ENCODE peak calls at places on chromosomes 3 and 15, in six cellular contexts. V is NCI-H345, G is left lung, T is OCI-LY7, X is neural progenitor cell, L is pons. E is an unnamed sample.
A peak's percentile ranks its signal among the peaks of the same experiment; 100 is the strongest.

GRCh38 chr3:51799879-51800757 is 21.1 kb upstream of the IQCF6 start:
- DNase-seq in L (peak; percentile 56), V (peak; percentile 20), G (no peak), T (peak; percentile 62), X (peak; percentile 84), E (peak; percentile 21)

GRCh38 chr3:8793242-8793641 is 23.8 kb upstream of the OXTR start:
- DNase-seq in G (no peak), L (no peak), V (no peak), X (no peak), T (no peak), E (no peak)

GRCh38 chr3:11637901-11638668 is 5.6 kb downstream of the VGLL4 start:
- DNase-seq in T (no peak), G (no peak), L (no peak), V (no peak), X (no peak), E (no peak)

GRCh38 chr3:157746391-157746790 is 243.2 kb upstream of the VEPH1 start:
- DNase-seq in G (no peak), T (no peak), L (no peak), X (no peak), V (no peak), E (no peak)

GRCh38 chr3:123405936-123406510 is 42.9 kb downstream of the ADCY5 start:
- DNase-seq in X (no peak), V (no peak), L (no peak), G (no peak), T (no peak), E (no peak)

GRCh38 chr3:194504146-194504545 is 17.3 kb upstream of the ATP13A3 start:
- DNase-seq in L (no peak), V (no peak), X (no peak), T (no peak), G (no peak), E (no peak)

GRCh38 chr15:94203321-94203720 is 28.0 kb upstream of the MCTP2 start:
- DNase-seq in L (no peak), V (no peak), G (no peak), T (no peak), X (no peak), E (no peak)

GRCh38 chr3:75001330-75001729 is 386.9 kb upstream of the CNTN3 start:
- DNase-seq in G (no peak), X (no peak), T (no peak), L (peak; percentile 36), V (peak; percentile 1), E (no peak)

GRCh38 chr3:187743195-187744141 is 1.8 kb downstream of the BCL6 start:
- DNase-seq in X (peak; percentile 58), L (no peak), T (peak; percentile 60), V (peak; percentile 71), G (peak; percentile 80), E (peak; percentile 62)

GRCh38 chr3:100776097-100776729 is 66.9 kb downstream of the TFG start:
- DNase-seq in G (no peak), X (no peak), L (no peak), T (no peak), V (no peak), E (no peak)

GRCh38 chr3:141011511-141012262 is 39.5 kb upstream of the SPSB4 start:
- DNase-seq in G (peak; percentile 70), X (peak; percentile 92), T (peak; percentile 64), L (peak; percentile 53), V (peak; percentile 55), E (peak; percentile 59)

GRCh38 chr3:157405457-157405856 is 31.2 kb upstream of the PTX3 start:
- DNase-seq in V (no peak), L (no peak), G (no peak), T (no peak), X (no peak), E (no peak)

GRCh38 chr3:135041586-135041985 is 246.5 kb downstream of the EPHB1 start:
- DNase-seq in V (no peak), T (no peak), X (no peak), G (no peak), L (no peak), E (no peak)

GRCh38 chr3:125585595-125586223 is 9.6 kb downstream of the OSBPL11 start:
- DNase-seq in L (peak; percentile 77), G (no peak), X (peak; percentile 77), T (peak; percentile 48), V (peak; percentile 7), E (peak; percentile 71)

GRCh38 chr15:74795961-74796625 is 14.2 kb downstream of the CSK start:
- DNase-seq in G (no peak), L (no peak), V (no peak), T (no peak), X (no peak), E (no peak)

GRCh38 chr3:46996689-46997452 is 17.4 kb downstream of the NBEAL2 start:
- DNase-seq in V (no peak), G (no peak), L (no peak), T (no peak), X (no peak), E (no peak)

GRCh38 chr3:13524979-13525669 is 23.8 kb upstream of the FBLN2 start:
- DNase-seq in V (no peak), X (no peak), L (no peak), T (no peak), G (no peak), E (no peak)

GRCh38 chr3:190258634-190259033 is 63.6 kb downstream of the CLDN1 start:
- DNase-seq in V (peak; percentile 79), G (no peak), X (peak; percentile 62), L (peak; percentile 37), T (no peak), E (no peak)

GRCh38 chr3:23864954-23865353 is 51.8 kb downstream of the NKIRAS1 start:
- DNase-seq in L (no peak), V (no peak), X (no peak), G (no peak), T (no peak), E (no peak)

GRCh38 chr3:45515999-45516804 is 78.3 kb upstream of the LIMD1 start:
- DNase-seq in L (no peak), V (no peak), X (no peak), T (no peak), G (no peak), E (peak; percentile 3)

GRCh38 chr3:23754215-23754614 is 51.5 kb upstream of the UBE2E1 start:
- DNase-seq in T (no peak), X (no peak), L (no peak), G (no peak), V (no peak), E (no peak)

GRCh38 chr3:13655074-13655913 is 106.4 kb downstream of the FBLN2 start:
- DNase-seq in G (no peak), T (no peak), L (no peak), V (no peak), X (peak; percentile 91), E (peak; percentile 2)

GRCh38 chr3:65811917-65812316 is 226.8 kb downstream of the MAGI1 start:
- DNase-seq in L (no peak), G (no peak), V (no peak), X (peak; percentile 66), T (no peak), E (no peak)

GRCh38 chr15:89335289-89336041 is 841 bp upstream of the POLG start:
- DNase-seq in G (peak; percentile 47), V (peak; percentile 68), X (peak; percentile 70), T (peak; percentile 86), L (peak; percentile 42), E (no peak)

GRCh38 chr3:146747928-146748327 is 142.8 kb upstream of the PLSCR5 start:
- DNase-seq in X (no peak), G (no peak), L (peak; percentile 46), T (no peak), V (no peak), E (peak; percentile 29)

GRCh38 chr3:120649735-120650705 is 32.0 kb downstream of the HGD start:
- DNase-seq in X (no peak), V (no peak), T (no peak), G (no peak), L (no peak), E (no peak)

GRCh38 chr3:67154429-67154828 is 156.3 kb downstream of the KBTBD8 start:
- DNase-seq in G (peak; percentile 56), T (no peak), X (no peak), L (no peak), V (no peak), E (no peak)

GRCh38 chr3:131705558-131706051 is 202.8 kb upstream of the MRPL3 start:
- DNase-seq in T (no peak), V (no peak), G (no peak), X (peak; percentile 5), L (no peak), E (no peak)

GRCh38 chr3:120526011-120526870 is 69.9 kb upstream of the NDUFB4 start:
- DNase-seq in G (no peak), T (no peak), V (peak; percentile 22), L (peak; percentile 19), X (no peak), E (no peak)

GRCh38 chr3:15892828-15893227 is 95.0 kb upstream of the ANKRD28 start:
- DNase-seq in G (no peak), V (no peak), L (no peak), X (no peak), T (no peak), E (no peak)

GRCh38 chr3:75144396-75144795 is 519.7 kb upstream of the FRG2C start:
- DNase-seq in T (no peak), X (no peak), V (no peak), G (no peak), L (no peak), E (no peak)

GRCh38 chr3:8845641-8846040 is 76.2 kb upstream of the OXTR start:
- DNase-seq in G (no peak), X (no peak), T (no peak), L (no peak), V (no peak), E (no peak)

GRCh38 chr3:171184372-171184771 is 157.9 kb upstream of the SLC2A2 start:
- DNase-seq in G (no peak), V (no peak), X (no peak), L (no peak), T (no peak), E (no peak)